ENCODE peak calls at places on chromosomes 6 and 20, in ten cellular contexts. F, H, P, B, L, G, Q, T, N and I are unnamed samples.

GRCh38 chr20:19642861-19643260 is 115.2 kb upstream of the RIN2 start:
- DNase-seq in F (no peak), H (no peak), P (no peak), B (no peak), L (peak; percentile 3), G (peak; percentile 18), Q (no peak), T (no peak), N (no peak), I (no peak)

GRCh38 chr6:169897601-169898358 is 146.4 kb downstream of the ERMARD start:
- DNase-seq in F (no peak), H (peak; percentile 55), P (no peak), B (no peak), L (peak; percentile 25), G (no peak), Q (no peak), T (no peak), N (no peak), I (no peak)

GRCh38 chr6:127022297-127022696 is 96.2 kb upstream of the RSPO3 start:
- DNase-seq in F (no peak), H (no peak), P (peak; percentile 72), B (no peak), L (no peak), G (no peak), Q (peak; percentile 48), T (no peak), N (no peak), I (peak; percentile 4)

GRCh38 chr20:37387519-37388269 is 41.8 kb downstream of the SRC start:
- DNase-seq in F (no peak), H (peak; percentile 56), P (peak; percentile 54), B (no peak), L (peak; percentile 25), G (no peak), Q (no peak), T (no peak), N (no peak), I (no peak)

GRCh38 chr20:24959591-24960301 is 10.7 kb downstream of the CST7 start:
- DNase-seq in F (no peak), H (peak; percentile 53), P (peak; percentile 59), B (no peak), L (peak; percentile 27), G (peak; percentile 64), Q (peak; percentile 39), T (no peak), N (no peak), I (no peak)

GRCh38 chr6:24547243-24547642 is 52.5 kb downstream of the ALDH5A1 start:
- DNase-seq in F (no peak), H (no peak), P (no peak), B (no peak), L (peak; percentile 88), G (no peak), Q (no peak), T (no peak), N (no peak), I (peak; percentile 7)

GRCh38 chr6:22029169-22029568 is 267.7 kb downstream of the PRL start:
- DNase-seq in F (no peak), H (no peak), P (no peak), B (no peak), L (no peak), G (no peak), Q (no peak), T (no peak), N (no peak), I (no peak)

GRCh38 chr20:12036142-12036541 is 118.4 kb downstream of the BTBD3 start:
- DNase-seq in F (no peak), H (no peak), P (no peak), B (no peak), L (no peak), G (no peak), Q (no peak), T (no peak), N (no peak), I (no peak)

GRCh38 chr20:39676857-39677351 is 714.8 kb downstream of the DHX35 start:
- DNase-seq in F (no peak), H (no peak), P (no peak), B (no peak), L (no peak), G (no peak), Q (peak; percentile 58), T (no peak), N (no peak), I (peak; percentile 55)

GRCh38 chr6:133300896-133301295 is 59.7 kb downstream of the EYA4 start:
- DNase-seq in F (no peak), H (no peak), P (no peak), B (no peak), L (no peak), G (no peak), Q (no peak), T (no peak), N (no peak), I (no peak)

GRCh38 chr6:8930009-8930408 is 494.7 kb upstream of the SLC35B3 start:
- DNase-seq in F (no peak), H (no peak), P (no peak), B (no peak), L (no peak), G (no peak), Q (no peak), T (no peak), N (no peak), I (no peak)

GRCh38 chr6:158993639-158994038 is 6.4 kb downstream of the RSPH3 start:
- DNase-seq in F (no peak), H (no peak), P (no peak), B (no peak), L (no peak), G (no peak), Q (no peak), T (no peak), N (no peak), I (no peak)

GRCh38 chr6:106084106-106084963 is 1.8 kb upstream of the PRDM1 start:
- DNase-seq in F (no peak), H (no peak), P (no peak), B (no peak), L (peak; percentile 89), G (no peak), Q (peak; percentile 69), T (peak; percentile 84), N (no peak), I (no peak)

GRCh38 chr6:9766240-9766915 is 648.5 kb downstream of the TFAP2A start:
- DNase-seq in F (no peak), H (no peak), P (no peak), B (no peak), L (no peak), G (no peak), Q (no peak), T (peak; percentile 12), N (no peak), I (peak; percentile 11)

GRCh38 chr6:113381232-113381631 is 475.9 kb upstream of the MARCKS start:
- DNase-seq in F (no peak), H (no peak), P (no peak), B (no peak), L (no peak), G (no peak), Q (no peak), T (no peak), N (no peak), I (no peak)

GRCh38 chr6:163750436-163751031 is 336.0 kb downstream of the QKI start:
- DNase-seq in F (no peak), H (no peak), P (no peak), B (no peak), L (peak; percentile 39), G (no peak), Q (no peak), T (no peak), N (no peak), I (no peak)

GRCh38 chr6:44268095-44268628 is 2.1 kb upstream of the TMEM151B start:
- DNase-seq in F (peak; percentile 57), H (no peak), P (no peak), B (peak; percentile 86), L (peak; percentile 94), G (no peak), Q (peak; percentile 85), T (no peak), N (no peak), I (peak; percentile 84)

GRCh38 chr20:63032861-63033634 is 26.3 kb upstream of the BHLHE23 start:
- DNase-seq in F (peak; percentile 71), H (no peak), P (peak; percentile 44), B (no peak), L (no peak), G (no peak), Q (no peak), T (peak; percentile 38), N (no peak), I (no peak)
- H3K4me1 ChIP-seq in F (no peaks in the 10 kb centered on the region), H (no peaks in the 10 kb centered on the region), P (peaks cover 8% of the 10 kb centered on the region), B (peaks cover 28% of the 10 kb centered on the region), L (no peaks in the 10 kb centered on the region), G (no peaks in the 10 kb centered on the region), Q (no peaks in the 10 kb centered on the region), T (peaks cover 3% of the 10 kb centered on the region), N (no peaks in the 10 kb centered on the region), I (no peaks in the 10 kb centered on the region)

GRCh38 chr6:97282726-97283617 is at the start of gene MMS22L:
- DNase-seq in F (peak; percentile 99), H (peak; percentile 96), P (peak; percentile 96), B (peak; percentile 96), L (peak; percentile 96), G (peak; percentile 92), Q (peak; percentile 98), T (peak; percentile 77), N (peak; percentile 71), I (peak; percentile 97)
- H3K4me3 ChIP-seq in F (peak within 1 kb of the TSS; percentile 51), H (peak within 1 kb of the TSS; percentile 93), P (peak within 1 kb of the TSS; percentile 82), B (peak within 1 kb of the TSS; percentile 95), L (peak within 1 kb of the TSS; percentile 86), G (peak within 1 kb of the TSS; percentile 75), Q (peak within 1 kb of the TSS; percentile 73), T (peak within 1 kb of the TSS; percentile 83), N (peak within 1 kb of the TSS; percentile 92), I (peak within 1 kb of the TSS; percentile 98)

GRCh38 chr20:57667924-57668782 is 41.7 kb downstream of the PMEPA1 start:
- DNase-seq in F (no peak), H (no peak), P (no peak), B (no peak), L (no peak), G (no peak), Q (peak; percentile 64), T (no peak), N (no peak), I (no peak)
- H3K4me1 ChIP-seq in F (no peaks in the 10 kb centered on the region), H (peaks cover 71% of the 10 kb centered on the region), P (peaks cover 11% of the 10 kb centered on the region), B (peaks cover 4% of the 10 kb centered on the region), L (peaks cover 13% of the 10 kb centered on the region), G (peaks cover 70% of the 10 kb centered on the region), Q (no peaks in the 10 kb centered on the region), T (no peaks in the 10 kb centered on the region), N (peaks cover 31% of the 10 kb centered on the region), I (no peaks in the 10 kb centered on the region)

GRCh38 chr6:28981833-28982475 is 23.2 kb downstream of the ZNF311 start:
- DNase-seq in F (peak; percentile 90), H (peak; percentile 96), P (peak; percentile 93), B (peak; percentile 87), L (peak; percentile 88), G (peak; percentile 93), Q (peak; percentile 91), T (peak; percentile 79), N (peak; percentile 72), I (peak; percentile 80)

GRCh38 chr6:28982476-28983266 is 22.4 kb downstream of the ZNF311 start:
- DNase-seq in F (no peak), H (no peak), P (no peak), B (peak; percentile 56), L (no peak), G (no peak), Q (no peak), T (peak; percentile 11), N (no peak), I (peak; percentile 77)

GRCh38 chr6:28983838-28984237 is 21.3 kb downstream of the ZNF311 start:
- DNase-seq in F (no peak), H (no peak), P (no peak), B (no peak), L (no peak), G (no peak), Q (no peak), T (no peak), N (no peak), I (no peak)

GRCh38 chr6:28988536-28989415 is 16.3 kb downstream of the ZNF311 start:
- DNase-seq in F (peak; percentile 85), H (peak; percentile 71), P (peak; percentile 71), B (peak; percentile 75), L (peak; percentile 98), G (no peak), Q (peak; percentile 79), T (no peak), N (no peak), I (no peak)

GRCh38 chr6:28985396-28986164 is 19.5 kb downstream of the ZNF311 start:
- DNase-seq in F (peak; percentile 92), H (peak; percentile 94), P (peak; percentile 93), B (peak; percentile 91), L (peak; percentile 95), G (peak; percentile 95), Q (peak; percentile 86), T (no peak), N (peak; percentile 66), I (peak; percentile 94)
- H3K4me3 ChIP-seq in F (peak overlapping the region; percentile 48), H (peak overlapping the region; percentile 63), P (peak overlapping the region; percentile 46), B (peak overlapping the region; percentile 79), L (peak overlapping the region; percentile 72), G (peak overlapping the region; percentile 52), Q (peak overlapping the region; percentile 37), T (no peak overlapping the region), N (peak overlapping the region; percentile 73), I (peak overlapping the region; percentile 63)